ENCODE peak calls at places on chromosome 21, in six cellular contexts. A is fibroblast of pulmonary artery, G is dorsolateral prefrontal cortex, Y is mesenchymal stem cell, W is heart right ventricle, D is foreskin fibroblast. L is an unnamed sample.

GRCh38 chr21:14684071-14684470 is 138.0 kb upstream of the SAMSN1 start:
- DNase-seq in D (no peak), G (no peak), A (no peak), Y (no peak), W (no peak), L (no peak)

GRCh38 chr21:19034041-19034440 is 630.5 kb upstream of the TMPRSS15 start:
- DNase-seq in G (no peak), W (no peak), A (no peak), D (no peak), Y (no peak), L (no peak)

GRCh38 chr21:42819861-42820512 is 59.4 kb downstream of the WDR4 start:
- DNase-seq in A (no peak), G (no peak), Y (no peak), W (no peak), D (no peak), L (no peak)

GRCh38 chr21:44372616-44373015 is 19.2 kb downstream of the TRPM2 start:
- DNase-seq in A (no peak), G (peak; percentile 21), Y (no peak), D (no peak), W (no peak), L (no peak)

GRCh38 chr21:33057385-33057940 is 12.5 kb upstream of the OLIG1 start:
- DNase-seq in W (no peak), A (no peak), D (no peak), G (no peak), Y (no peak), L (no peak)

GRCh38 chr21:40200962-40201361 is 333.7 kb downstream of the PCP4 start:
- DNase-seq in D (no peak), W (no peak), A (no peak), G (no peak), Y (no peak), L (no peak)

GRCh38 chr21:34278451-34278850 is 85.4 kb upstream of the KCNE2 start:
- DNase-seq in G (no peak), Y (no peak), D (no peak), W (no peak), A (no peak), L (no peak)

GRCh38 chr21:42061195-42061865 is 9.8 kb upstream of the UMODL1 start:
- DNase-seq in G (no peak), D (no peak), Y (no peak), A (no peak), W (peak; percentile 57), L (no peak)

GRCh38 chr21:29338256-29338655 is 39.5 kb downstream of the BACH1 start:
- DNase-seq in D (no peak), G (no peak), Y (no peak), A (no peak), W (no peak), L (no peak)

GRCh38 chr21:39630827-39631226 is 18.1 kb downstream of the B3GALT5 start:
- DNase-seq in W (no peak), Y (no peak), A (no peak), G (no peak), D (no peak), L (no peak)

GRCh38 chr21:16420086-16420724 is 690.4 kb downstream of the USP25 start:
- DNase-seq in Y (peak; percentile 2), D (peak; percentile 24), G (no peak), W (peak; percentile 64), A (peak; percentile 80), L (no peak)

GRCh38 chr21:43467785-43468184 is 40.9 kb upstream of the SIK1 start:
- DNase-seq in G (no peak), Y (no peak), W (no peak), A (no peak), D (no peak), L (no peak)

GRCh38 chr21:29647353-29647781 is 292.4 kb downstream of the GRIK1 start:
- DNase-seq in Y (peak; percentile 87), D (no peak), A (peak; percentile 91), G (no peak), W (no peak), L (no peak)

GRCh38 chr21:44510508-44511218 is 29.3 kb downstream of the KRTAP10-1 start:
- DNase-seq in D (no peak), A (peak; percentile 39), Y (no peak), W (peak; percentile 23), G (no peak), L (peak; percentile 79)

GRCh38 chr21:34844924-34845238 is 176.1 kb downstream of the CLIC6 start:
- DNase-seq in G (no peak), A (no peak), W (no peak), Y (no peak), D (no peak), L (no peak)

GRCh38 chr21:33362044-33362555 is 37.3 kb downstream of the IFNAR1 start:
- DNase-seq in G (no peak), Y (no peak), W (peak; percentile 17), A (no peak), D (no peak), L (no peak)

GRCh38 chr21:42125571-42126544 is 54.7 kb downstream of the UMODL1 start:
- DNase-seq in Y (peak; percentile 30), W (no peak), G (no peak), D (peak; percentile 45), A (peak; percentile 43), L (peak; percentile 35)

GRCh38 chr21:42624095-42624830 is 29.2 kb upstream of the PDE9A start:
- DNase-seq in W (no peak), Y (no peak), A (no peak), D (no peak), G (no peak), L (peak; percentile 68)

GRCh38 chr21:31873696-31874599 is 1.1 kb downstream of the HUNK start:
- DNase-seq in W (no peak), G (peak; percentile 51), A (no peak), D (no peak), Y (peak; percentile 28), L (peak; percentile 80)
- H3K4me3 ChIP-seq in W (peak overlapping the region; percentile 39), G (peak overlapping the region; percentile 63), A (no peak overlapping the region), D (peak overlapping the region; percentile 47), Y (peak overlapping the region; percentile 76), L (peak overlapping the region; percentile 77)

GRCh38 chr21:37437376-37438080 is 71.0 kb downstream of the DYRK1A start:
- DNase-seq in D (no peak), A (no peak), G (no peak), Y (no peak), W (no peak), L (no peak)

GRCh38 chr21:37436180-37436579 is 69.6 kb downstream of the DYRK1A start:
- DNase-seq in Y (no peak), D (no peak), G (no peak), W (no peak), A (no peak), L (no peak)

GRCh38 chr21:37433441-37433840 is 66.9 kb downstream of the DYRK1A start:
- DNase-seq in A (no peak), W (no peak), D (no peak), G (no peak), Y (no peak), L (no peak)

GRCh38 chr21:37435719-37436118 is 69.1 kb downstream of the DYRK1A start:
- DNase-seq in Y (no peak), D (no peak), G (no peak), A (no peak), W (no peak), L (no peak)

DNA sequence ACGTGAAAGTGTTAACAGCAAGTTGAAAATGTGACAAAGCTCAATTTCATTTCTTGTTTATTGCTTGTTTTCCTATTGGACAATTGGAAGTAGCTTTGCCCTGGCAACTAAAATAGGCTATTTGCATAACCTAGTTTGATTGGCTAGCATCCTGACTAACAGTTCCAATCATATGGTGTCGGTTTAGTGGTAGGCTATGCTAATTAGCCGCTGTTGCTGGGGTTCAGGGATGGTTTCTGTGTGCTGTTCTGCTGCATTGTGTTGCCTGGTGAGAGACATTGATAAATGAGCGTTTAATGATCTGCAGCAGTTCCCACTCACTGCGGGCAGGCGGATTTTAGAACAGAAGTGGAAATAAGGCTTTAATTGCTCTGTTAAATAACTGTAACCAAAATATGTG is 68.5 kb downstream of the DYRK1A start:
- DNase-seq in Y (peak; percentile 94), A (peak; percentile 94), W (peak; percentile 80), G (peak; percentile 54), D (peak; percentile 92), L (peak; percentile 60)
- H3K4me3 ChIP-seq in Y (peak overlapping the region; percentile 68), A (no peak overlapping the region), W (no peak overlapping the region), G (peak overlapping the region; percentile 18), D (no peak overlapping the region), L (no peak overlapping the region)

GRCh38 chr21:37369307-37369854 is 2.8 kb downstream of the DYRK1A start:
- DNase-seq in D (no peak), A (no peak), Y (no peak), W (no peak), G (no peak), L (no peak)

GRCh38 chr21:37371041-37371397 is 4.4 kb downstream of the DYRK1A start:
- DNase-seq in G (no peak), A (no peak), W (no peak), D (no peak), Y (no peak), L (no peak)

GRCh38 chr21:37368536-37369279 is 2.1 kb downstream of the DYRK1A start:
- DNase-seq in G (no peak), W (no peak), A (no peak), D (peak; percentile 55), Y (peak; percentile 60), L (no peak)

GRCh38 chr21:37372127-37372731 is 5.7 kb downstream of the DYRK1A start:
- DNase-seq in W (no peak), A (no peak), G (no peak), Y (no peak), D (no peak), L (no peak)

DNA sequence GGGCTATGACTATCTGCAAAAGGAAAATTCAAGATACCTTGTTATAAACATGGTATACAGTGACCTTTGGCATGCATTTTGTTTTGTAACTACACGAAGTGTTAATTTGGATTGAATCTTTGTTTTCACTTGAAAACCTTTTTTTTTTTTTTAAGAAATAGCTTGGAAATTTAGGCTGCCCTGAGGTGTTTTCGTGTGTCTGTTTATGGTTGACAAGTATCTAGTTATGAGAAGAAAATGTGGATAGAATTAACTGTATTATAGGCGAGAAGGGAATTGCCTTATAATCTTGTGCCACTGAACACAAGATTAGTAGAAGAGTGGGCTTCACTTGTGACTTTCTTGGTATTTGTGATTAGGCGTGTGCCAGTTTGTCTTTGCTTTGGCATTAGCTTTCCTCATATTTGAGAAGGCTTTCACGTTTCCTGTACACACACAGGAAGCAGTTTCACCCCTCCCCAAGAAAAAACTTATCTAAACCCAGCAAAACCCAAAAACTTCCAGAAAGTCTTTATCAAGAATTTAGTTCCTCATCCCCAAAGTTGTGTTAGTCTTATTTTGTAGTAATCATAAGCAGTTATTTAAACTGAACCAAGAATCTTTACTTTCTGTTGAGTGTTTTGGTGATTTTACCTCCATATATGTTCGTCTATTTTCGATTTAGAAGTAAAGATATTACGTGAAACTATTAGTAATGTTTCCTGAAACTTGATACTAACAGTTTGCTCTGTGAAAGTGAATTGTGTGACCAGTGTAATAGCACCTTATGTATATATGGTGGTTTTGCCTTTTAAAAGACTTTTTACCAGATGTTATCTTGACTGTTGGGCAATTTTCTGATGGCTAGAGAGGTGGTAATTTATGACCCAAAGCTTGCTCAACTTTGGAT is 3.8 kb downstream of the DYRK1A start:
- DNase-seq in W (no peak), G (no peak), Y (peak; percentile 75), A (peak; percentile 79), D (peak; percentile 35), L (no peak)
- H3K4me3 ChIP-seq in W (no peak overlapping the region), G (peak overlapping the region; percentile 89), Y (peak overlapping the region; percentile 92), A (peak overlapping the region; percentile 91), D (peak overlapping the region; percentile 32), L (no peak overlapping the region)

DNA sequence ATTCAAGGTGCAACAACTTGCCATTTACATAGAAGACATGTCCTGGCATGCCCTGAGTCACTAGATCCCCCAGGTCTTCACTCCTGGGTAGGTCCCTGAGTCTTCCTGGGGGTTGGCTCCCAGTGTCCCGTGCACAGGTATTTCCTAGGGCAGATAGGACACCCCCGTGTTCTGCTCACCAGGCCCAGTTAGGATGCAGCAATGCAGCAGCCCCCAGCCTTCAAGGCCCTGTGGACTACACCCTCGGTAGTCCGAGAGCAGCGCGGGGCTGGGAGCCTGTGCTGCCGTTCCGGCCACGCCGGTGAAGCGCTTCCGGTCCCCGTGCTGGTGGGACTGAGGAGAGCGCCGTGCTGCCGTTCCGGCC is 10.6 kb upstream of the PCBP3 start:
- DNase-seq in Y (no peak), D (no peak), G (no peak), W (no peak), A (no peak), L (no peak)
- H3K4me3 ChIP-seq in Y (no peak overlapping the region), D (no peak overlapping the region), G (no peak overlapping the region), W (no peak overlapping the region), A (no peak overlapping the region), L (no peak overlapping the region)

L was measured in Caco-2.